ENCODE peak calls at places on chromosome 2, in nine cellular contexts. One of them, this sample, is unnamed.

GRCh38 chr2:217988014-217988839 is 14.6 kb downstream of the TNS1 start:
- DNase-seq in GM13976: peak
- DNase-seq in ELF-1: peak
- DNase-seq in brain microvascular endothelial cell: peak
- DNase-seq in renal cortical epithelial cell: peak
- DNase-seq in activated gamma-delta T cell treated with Interleukin-2 at 50 U/mL for 16 hours: peak
- DNase-seq in HTR-8/SVneo: peak
- DNase-seq in LNCaP clone FGC: peak
- DNase-seq in AG10803: peak
- DNase-seq in this sample: no peak

GRCh38 chr2:14903709-14904374 is 271.3 kb downstream of the LRATD1 start:
- DNase-seq in GM13976: peak
- DNase-seq in ELF-1: peak
- DNase-seq in brain microvascular endothelial cell: no peak
- DNase-seq in renal cortical epithelial cell: no peak
- DNase-seq in activated gamma-delta T cell treated with Interleukin-2 at 50 U/mL for 16 hours: no peak
- DNase-seq in HTR-8/SVneo: peak
- DNase-seq in LNCaP clone FGC: no peak
- DNase-seq in AG10803: no peak
- DNase-seq in this sample: no peak

GRCh38 chr2:126359494-126359893 is 296.5 kb upstream of the GYPC start:
- DNase-seq in GM13976: no peak
- DNase-seq in ELF-1: no peak
- DNase-seq in brain microvascular endothelial cell: peak
- DNase-seq in renal cortical epithelial cell: peak
- DNase-seq in activated gamma-delta T cell treated with Interleukin-2 at 50 U/mL for 16 hours: no peak
- DNase-seq in HTR-8/SVneo: no peak
- DNase-seq in LNCaP clone FGC: no peak
- DNase-seq in AG10803: peak
- DNase-seq in this sample: no peak

GRCh38 chr2:171167352-171167997 is 6.8 kb upstream of the TLK1 start:
- DNase-seq in GM13976: no peak
- DNase-seq in ELF-1: no peak
- DNase-seq in brain microvascular endothelial cell: no peak
- DNase-seq in renal cortical epithelial cell: no peak
- DNase-seq in activated gamma-delta T cell treated with Interleukin-2 at 50 U/mL for 16 hours: no peak
- DNase-seq in HTR-8/SVneo: no peak
- DNase-seq in LNCaP clone FGC: no peak
- DNase-seq in AG10803: no peak
- DNase-seq in this sample: no peak

GRCh38 chr2:190765386-190766173 is 115.0 kb upstream of the GLS start:
- DNase-seq in GM13976: no peak
- DNase-seq in ELF-1: no peak
- DNase-seq in brain microvascular endothelial cell: peak
- DNase-seq in renal cortical epithelial cell: peak
- DNase-seq in activated gamma-delta T cell treated with Interleukin-2 at 50 U/mL for 16 hours: no peak
- DNase-seq in HTR-8/SVneo: peak
- DNase-seq in LNCaP clone FGC: no peak
- DNase-seq in AG10803: peak
- DNase-seq in this sample: peak

GRCh38 chr2:47225061-47225783 is 70.1 kb upstream of the STPG4 start:
- DNase-seq in GM13976: no peak
- DNase-seq in ELF-1: peak
- DNase-seq in brain microvascular endothelial cell: peak
- DNase-seq in renal cortical epithelial cell: peak
- DNase-seq in activated gamma-delta T cell treated with Interleukin-2 at 50 U/mL for 16 hours: no peak
- DNase-seq in HTR-8/SVneo: peak
- DNase-seq in LNCaP clone FGC: no peak
- DNase-seq in AG10803: peak
- DNase-seq in this sample: peak

GRCh38 chr2:20919301-20919800 is 96.5 kb upstream of the LDAH start:
- DNase-seq in GM13976: no peak
- DNase-seq in ELF-1: no peak
- DNase-seq in brain microvascular endothelial cell: no peak
- DNase-seq in renal cortical epithelial cell: peak
- DNase-seq in activated gamma-delta T cell treated with Interleukin-2 at 50 U/mL for 16 hours: no peak
- DNase-seq in HTR-8/SVneo: no peak
- DNase-seq in LNCaP clone FGC: no peak
- DNase-seq in AG10803: no peak
- DNase-seq in this sample: no peak

GRCh38 chr2:72278046-72278445 is 130.4 kb upstream of the CYP26B1 start:
- DNase-seq in GM13976: no peak
- DNase-seq in ELF-1: no peak
- DNase-seq in brain microvascular endothelial cell: peak
- DNase-seq in renal cortical epithelial cell: peak
- DNase-seq in activated gamma-delta T cell treated with Interleukin-2 at 50 U/mL for 16 hours: no peak
- DNase-seq in HTR-8/SVneo: no peak
- DNase-seq in LNCaP clone FGC: no peak
- DNase-seq in AG10803: peak
- DNase-seq in this sample: no peak

GRCh38 chr2:1750935-1751767 is 6.8 kb upstream of the PXDN start:
- DNase-seq in GM13976: peak
- DNase-seq in ELF-1: peak
- DNase-seq in brain microvascular endothelial cell: peak
- DNase-seq in renal cortical epithelial cell: peak
- DNase-seq in activated gamma-delta T cell treated with Interleukin-2 at 50 U/mL for 16 hours: peak
- DNase-seq in HTR-8/SVneo: peak
- DNase-seq in LNCaP clone FGC: peak
- DNase-seq in AG10803: peak
- DNase-seq in this sample: no peak

GRCh38 chr2:11520092-11520693 is 13.7 kb upstream of the GREB1 start:
- DNase-seq in GM13976: no peak
- DNase-seq in ELF-1: peak
- DNase-seq in brain microvascular endothelial cell: no peak
- DNase-seq in renal cortical epithelial cell: no peak
- DNase-seq in activated gamma-delta T cell treated with Interleukin-2 at 50 U/mL for 16 hours: no peak
- DNase-seq in HTR-8/SVneo: no peak
- DNase-seq in LNCaP clone FGC: no peak
- DNase-seq in AG10803: no peak
- DNase-seq in this sample: no peak

GRCh38 chr2:192123847-192124246 is 70.9 kb downstream of the TMEFF2 start:
- DNase-seq in GM13976: no peak
- DNase-seq in ELF-1: no peak
- DNase-seq in brain microvascular endothelial cell: no peak
- DNase-seq in renal cortical epithelial cell: no peak
- DNase-seq in activated gamma-delta T cell treated with Interleukin-2 at 50 U/mL for 16 hours: no peak
- DNase-seq in HTR-8/SVneo: no peak
- DNase-seq in LNCaP clone FGC: peak
- DNase-seq in AG10803: peak
- DNase-seq in this sample: peak

GRCh38 chr2:68100189-68100588 is 37.4 kb upstream of the C1D start:
- DNase-seq in GM13976: no peak
- DNase-seq in ELF-1: no peak
- DNase-seq in brain microvascular endothelial cell: no peak
- DNase-seq in renal cortical epithelial cell: no peak
- DNase-seq in activated gamma-delta T cell treated with Interleukin-2 at 50 U/mL for 16 hours: no peak
- DNase-seq in HTR-8/SVneo: no peak
- DNase-seq in LNCaP clone FGC: no peak
- DNase-seq in AG10803: no peak
- DNase-seq in this sample: no peak

GRCh38 chr2:237590272-237591020 is at the start of gene RAB17:
- DNase-seq in GM13976: no peak
- DNase-seq in ELF-1: peak
- DNase-seq in brain microvascular endothelial cell: no peak
- DNase-seq in renal cortical epithelial cell: peak
- DNase-seq in activated gamma-delta T cell treated with Interleukin-2 at 50 U/mL for 16 hours: no peak
- DNase-seq in HTR-8/SVneo: no peak
- DNase-seq in LNCaP clone FGC: peak
- DNase-seq in AG10803: peak
- DNase-seq in this sample: no peak

GRCh38 chr2:72638600-72639211 is 187.1 kb downstream of the EXOC6B start:
- DNase-seq in GM13976: no peak
- DNase-seq in ELF-1: no peak
- DNase-seq in brain microvascular endothelial cell: no peak
- DNase-seq in renal cortical epithelial cell: no peak
- DNase-seq in activated gamma-delta T cell treated with Interleukin-2 at 50 U/mL for 16 hours: no peak
- DNase-seq in HTR-8/SVneo: no peak
- DNase-seq in LNCaP clone FGC: no peak
- DNase-seq in AG10803: no peak
- DNase-seq in this sample: no peak

GRCh38 chr2:149483004-149483605 is 104.5 kb downstream of the MMADHC start:
- DNase-seq in GM13976: no peak
- DNase-seq in ELF-1: peak
- DNase-seq in brain microvascular endothelial cell: no peak
- DNase-seq in renal cortical epithelial cell: peak
- DNase-seq in activated gamma-delta T cell treated with Interleukin-2 at 50 U/mL for 16 hours: no peak
- DNase-seq in HTR-8/SVneo: no peak
- DNase-seq in LNCaP clone FGC: no peak
- DNase-seq in AG10803: no peak
- DNase-seq in this sample: peak

GRCh38 chr2:42812899-42813479 is 20.6 kb upstream of the HAAO start:
- DNase-seq in GM13976: no peak
- DNase-seq in ELF-1: no peak
- DNase-seq in brain microvascular endothelial cell: peak
- DNase-seq in renal cortical epithelial cell: peak
- DNase-seq in activated gamma-delta T cell treated with Interleukin-2 at 50 U/mL for 16 hours: no peak
- DNase-seq in HTR-8/SVneo: no peak
- DNase-seq in LNCaP clone FGC: no peak
- DNase-seq in AG10803: peak
- DNase-seq in this sample: no peak

GRCh38 chr2:143575340-143575739 is 446.1 kb downstream of the ARHGAP15 start:
- DNase-seq in GM13976: no peak
- DNase-seq in ELF-1: no peak
- DNase-seq in brain microvascular endothelial cell: no peak
- DNase-seq in renal cortical epithelial cell: peak
- DNase-seq in activated gamma-delta T cell treated with Interleukin-2 at 50 U/mL for 16 hours: no peak
- DNase-seq in HTR-8/SVneo: no peak
- DNase-seq in LNCaP clone FGC: no peak
- DNase-seq in AG10803: no peak
- DNase-seq in this sample: no peak

GRCh38 chr2:236675051-236675450 is 105.4 kb downstream of the ACKR3 start:
- DNase-seq in GM13976: no peak
- DNase-seq in ELF-1: no peak
- DNase-seq in brain microvascular endothelial cell: peak
- DNase-seq in renal cortical epithelial cell: no peak
- DNase-seq in activated gamma-delta T cell treated with Interleukin-2 at 50 U/mL for 16 hours: no peak
- DNase-seq in HTR-8/SVneo: no peak
- DNase-seq in LNCaP clone FGC: no peak
- DNase-seq in AG10803: peak
- DNase-seq in this sample: no peak

GRCh38 chr2:60958800-60959199 is 58.7 kb upstream of the PEX13 start:
- DNase-seq in GM13976: no peak
- DNase-seq in ELF-1: no peak
- DNase-seq in brain microvascular endothelial cell: peak
- DNase-seq in renal cortical epithelial cell: peak
- DNase-seq in activated gamma-delta T cell treated with Interleukin-2 at 50 U/mL for 16 hours: no peak
- DNase-seq in HTR-8/SVneo: no peak
- DNase-seq in LNCaP clone FGC: no peak
- DNase-seq in AG10803: peak
- DNase-seq in this sample: no peak

GRCh38 chr2:30230479-30230854 is 867 bp upstream of the LBH start:
- DNase-seq in GM13976: no peak
- DNase-seq in ELF-1: no peak
- DNase-seq in brain microvascular endothelial cell: peak
- DNase-seq in renal cortical epithelial cell: no peak
- DNase-seq in activated gamma-delta T cell treated with Interleukin-2 at 50 U/mL for 16 hours: no peak
- DNase-seq in HTR-8/SVneo: peak
- DNase-seq in LNCaP clone FGC: no peak
- DNase-seq in AG10803: no peak
- DNase-seq in this sample: peak

GRCh38 chr2:105447476-105447875 is 48.6 kb upstream of the FHL2 start:
- DNase-seq in GM13976: no peak
- DNase-seq in ELF-1: no peak
- DNase-seq in brain microvascular endothelial cell: peak
- DNase-seq in renal cortical epithelial cell: peak
- DNase-seq in activated gamma-delta T cell treated with Interleukin-2 at 50 U/mL for 16 hours: no peak
- DNase-seq in HTR-8/SVneo: no peak
- DNase-seq in LNCaP clone FGC: no peak
- DNase-seq in AG10803: no peak
- DNase-seq in this sample: no peak

GRCh38 chr2:209334188-209335017 is 89.4 kb upstream of the MAP2 start:
- DNase-seq in GM13976: peak
- DNase-seq in ELF-1: peak
- DNase-seq in brain microvascular endothelial cell: peak
- DNase-seq in renal cortical epithelial cell: peak
- DNase-seq in activated gamma-delta T cell treated with Interleukin-2 at 50 U/mL for 16 hours: no peak
- DNase-seq in HTR-8/SVneo: peak
- DNase-seq in LNCaP clone FGC: peak
- DNase-seq in AG10803: peak
- DNase-seq in this sample: no peak

GRCh38 chr2:239443666-239444567 is 43.1 kb upstream of the HDAC4 start:
- DNase-seq in GM13976: no peak
- DNase-seq in ELF-1: no peak
- DNase-seq in brain microvascular endothelial cell: no peak
- DNase-seq in renal cortical epithelial cell: peak
- DNase-seq in activated gamma-delta T cell treated with Interleukin-2 at 50 U/mL for 16 hours: no peak
- DNase-seq in HTR-8/SVneo: peak
- DNase-seq in LNCaP clone FGC: no peak
- DNase-seq in AG10803: peak
- DNase-seq in this sample: no peak

GRCh38 chr2:25330273-25330672 is 11.5 kb downstream of the DNMT3A start:
- DNase-seq in GM13976: no peak
- DNase-seq in ELF-1: no peak
- DNase-seq in brain microvascular endothelial cell: no peak
- DNase-seq in renal cortical epithelial cell: no peak
- DNase-seq in activated gamma-delta T cell treated with Interleukin-2 at 50 U/mL for 16 hours: no peak
- DNase-seq in HTR-8/SVneo: no peak
- DNase-seq in LNCaP clone FGC: no peak
- DNase-seq in AG10803: no peak
- DNase-seq in this sample: no peak

GRCh38 chr2:142865924-142866323 is 11.5 kb upstream of the KYNU start:
- DNase-seq in GM13976: peak
- DNase-seq in ELF-1: no peak
- DNase-seq in brain microvascular endothelial cell: no peak
- DNase-seq in renal cortical epithelial cell: peak
- DNase-seq in activated gamma-delta T cell treated with Interleukin-2 at 50 U/mL for 16 hours: no peak
- DNase-seq in HTR-8/SVneo: no peak
- DNase-seq in LNCaP clone FGC: no peak
- DNase-seq in AG10803: no peak
- DNase-seq in this sample: no peak